ENCODE peak calls at places on chromosomes 2 and 18, in seven cellular contexts. W is CD4-positive, alpha-beta T cell; H is body of pancreas; U is RWPE1; M is A549; A is AG04450; P is cardiac muscle cell. O is an unnamed sample.

GRCh38 chr18:2926528-2926927 is 79.7 kb downstream of the EMILIN2 start:
- DNase-seq in W (no peak), H (no peak), U (no peak), M (no peak), A (no peak), P (no peak), O (no peak)

GRCh38 chr2:23235292-23235691 is 149.7 kb upstream of the KLHL29 start:
- DNase-seq in W (no peak), H (no peak), U (no peak), M (no peak), A (no peak), P (no peak), O (no peak)

GRCh38 chr2:222142027-222142426 is 156.8 kb downstream of the PAX3 start:
- DNase-seq in W (no peak), H (no peak), U (peak), M (no peak), A (no peak), P (no peak), O (no peak)

GRCh38 chr2:229431331-229431954 is 160.4 kb upstream of the PID1 start:
- DNase-seq in W (no peak), H (no peak), U (peak), M (no peak), A (no peak), P (peak), O (no peak)

GRCh38 chr2:123769001-123769400 is 256.1 kb upstream of the CNTNAP5 start:
- DNase-seq in W (no peak), H (no peak), U (no peak), M (no peak), A (no peak), P (no peak), O (no peak)

GRCh38 chr2:6832995-6833604 is 32.6 kb downstream of the CMPK2 start:
- DNase-seq in W (no peak), H (no peak), U (no peak), M (no peak), A (no peak), P (no peak), O (no peak)

GRCh38 chr2:163658556-163658955 is 77.3 kb downstream of the FIGN start:
- DNase-seq in W (no peak), H (no peak), U (no peak), M (no peak), A (no peak), P (peak), O (no peak)

GRCh38 chr2:38064805-38065501 is 11.0 kb downstream of the CYP1B1 start:
- DNase-seq in W (no peak), H (no peak), U (no peak), M (no peak), A (no peak), P (no peak), O (no peak)

GRCh38 chr2:152541712-152542111 is 175.5 kb downstream of the PRPF40A start:
- DNase-seq in W (no peak), H (no peak), U (no peak), M (no peak), A (no peak), P (no peak), O (no peak)

GRCh38 chr18:9147440-9148238 is 11.1 kb downstream of the ANKRD12 start:
- DNase-seq in W (peak), H (peak), U (peak), M (peak), A (no peak), P (peak), O (no peak)

GRCh38 chr2:88059979-88060906 is 4.7 kb upstream of the KRCC1 start:
- DNase-seq in W (no peak), H (peak), U (peak), M (peak), A (no peak), P (peak), O (no peak)

GRCh38 chr2:107597507-107597906 is 229.2 kb upstream of the RGPD4 start:
- DNase-seq in W (no peak), H (no peak), U (no peak), M (no peak), A (no peak), P (no peak), O (no peak)

GRCh38 chr2:160353166-160353565 is 140.4 kb downstream of the RBMS1 start:
- DNase-seq in W (peak), H (no peak), U (peak), M (no peak), A (no peak), P (no peak), O (no peak)

GRCh38 chr18:49016648-49017539 is 66.1 kb upstream of the SMAD7 start:
- DNase-seq in W (no peak), H (peak), U (peak), M (peak), A (peak), P (peak), O (peak)

GRCh38 chr2:79966882-79967281 is 337.7 kb downstream of the LRRTM1 start:
- DNase-seq in W (no peak), H (no peak), U (no peak), M (no peak), A (no peak), P (no peak), O (no peak)

GRCh38 chr2:79971807-79972206 is 332.7 kb downstream of the LRRTM1 start:
- DNase-seq in W (no peak), H (no peak), U (no peak), M (no peak), A (no peak), P (no peak), O (no peak)

GRCh38 chr2:79977782-79978181 is 326.8 kb downstream of the LRRTM1 start:
- DNase-seq in W (no peak), H (no peak), U (no peak), M (no peak), A (no peak), P (no peak), O (no peak)

GRCh38 chr2:79975791-79976565 is 328.6 kb downstream of the LRRTM1 start:
- DNase-seq in W (no peak), H (no peak), U (no peak), M (no peak), A (no peak), P (no peak), O (no peak)

DNA sequence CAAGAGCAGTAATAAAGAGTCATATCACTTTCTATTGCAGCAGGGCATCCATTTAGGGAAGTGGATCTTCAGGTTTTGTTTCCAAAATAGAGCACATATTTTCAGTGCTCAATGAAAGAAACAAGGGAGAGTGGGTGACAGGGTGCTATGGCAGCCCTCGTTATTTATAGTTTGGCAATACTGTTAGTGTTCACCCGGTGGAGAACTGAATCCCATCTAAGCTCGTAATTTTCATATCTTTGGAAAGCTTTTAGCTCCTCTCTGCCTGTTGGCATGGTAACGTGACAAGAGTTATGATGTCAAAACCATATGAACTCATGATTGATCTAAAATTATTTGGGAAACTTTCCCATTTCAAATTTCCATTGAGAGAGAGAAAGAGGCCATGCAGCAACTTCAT is 331.9 kb downstream of the LRRTM1 start:
- DNase-seq in W (no peak), H (no peak), U (no peak), M (no peak), A (no peak), P (no peak), O (no peak)
- TF ChIP-seq CTCF in W (no peak), H (no peak), U (no peak), M (no peak), A (no peak), P (no peak), O (no peak)

DNA sequence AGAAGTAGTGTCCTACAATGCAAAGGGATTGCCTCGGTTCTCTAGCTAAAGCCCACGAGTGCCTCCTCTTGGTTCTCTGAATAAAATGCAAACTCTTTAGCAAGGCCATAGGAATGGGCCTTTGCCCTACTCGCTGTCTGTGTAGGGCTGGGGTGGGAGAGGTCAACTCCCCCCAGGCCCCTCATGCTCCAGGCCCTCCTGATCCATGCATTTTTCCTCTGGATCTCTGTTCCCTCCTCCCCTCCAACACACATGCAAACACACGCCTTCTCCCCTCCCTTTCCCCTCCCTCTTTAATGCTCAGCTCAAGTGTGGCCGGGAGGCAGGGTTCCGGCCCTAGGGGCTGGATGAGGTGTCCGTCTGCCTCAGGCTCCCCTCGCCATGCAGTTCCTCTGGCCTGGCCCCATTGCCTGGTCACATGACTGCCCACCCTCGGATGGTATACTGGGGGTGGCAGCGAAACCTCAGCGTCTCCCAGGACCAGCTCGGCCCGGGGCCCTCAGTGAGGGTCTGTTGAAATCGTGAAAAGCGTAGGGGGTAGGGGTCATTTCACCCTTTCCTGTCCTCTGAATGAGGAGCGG is 14.9 kb upstream of the KLF11 start:
- DNase-seq in W (no peak), H (no peak), U (no peak), M (no peak), A (no peak), P (no peak), O (no peak)
- TF ChIP-seq CTCF in W (no peak), H (no peak), U (no peak), M (no peak), A (no peak), P (peak), O (no peak)

DNA sequence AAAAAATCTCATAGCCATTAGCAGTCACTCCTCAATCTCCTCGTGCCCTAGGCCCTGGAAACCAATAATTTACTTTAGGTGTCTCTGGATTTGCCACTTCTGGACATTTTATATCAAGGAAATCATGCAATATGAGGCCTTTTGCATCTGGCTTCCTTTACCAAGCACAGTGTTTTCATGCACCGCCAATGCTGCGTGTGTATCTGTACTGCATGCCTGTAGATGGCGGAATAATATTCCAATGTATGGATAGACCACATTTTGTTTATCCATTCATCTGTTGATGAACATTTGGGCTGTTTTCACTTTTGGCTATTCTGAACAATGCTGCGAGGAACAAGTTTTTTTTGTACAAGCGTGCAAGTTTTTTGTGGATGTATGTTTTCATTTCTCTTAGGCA is 18.9 kb downstream of the HPCAL1 start:
- DNase-seq in W (no peak), H (no peak), U (no peak), M (no peak), A (no peak), P (no peak), O (no peak)
- TF ChIP-seq CTCF in W (no peak), H (no peak), U (no peak), M (no peak), A (no peak), P (no peak), O (no peak)

DNA sequence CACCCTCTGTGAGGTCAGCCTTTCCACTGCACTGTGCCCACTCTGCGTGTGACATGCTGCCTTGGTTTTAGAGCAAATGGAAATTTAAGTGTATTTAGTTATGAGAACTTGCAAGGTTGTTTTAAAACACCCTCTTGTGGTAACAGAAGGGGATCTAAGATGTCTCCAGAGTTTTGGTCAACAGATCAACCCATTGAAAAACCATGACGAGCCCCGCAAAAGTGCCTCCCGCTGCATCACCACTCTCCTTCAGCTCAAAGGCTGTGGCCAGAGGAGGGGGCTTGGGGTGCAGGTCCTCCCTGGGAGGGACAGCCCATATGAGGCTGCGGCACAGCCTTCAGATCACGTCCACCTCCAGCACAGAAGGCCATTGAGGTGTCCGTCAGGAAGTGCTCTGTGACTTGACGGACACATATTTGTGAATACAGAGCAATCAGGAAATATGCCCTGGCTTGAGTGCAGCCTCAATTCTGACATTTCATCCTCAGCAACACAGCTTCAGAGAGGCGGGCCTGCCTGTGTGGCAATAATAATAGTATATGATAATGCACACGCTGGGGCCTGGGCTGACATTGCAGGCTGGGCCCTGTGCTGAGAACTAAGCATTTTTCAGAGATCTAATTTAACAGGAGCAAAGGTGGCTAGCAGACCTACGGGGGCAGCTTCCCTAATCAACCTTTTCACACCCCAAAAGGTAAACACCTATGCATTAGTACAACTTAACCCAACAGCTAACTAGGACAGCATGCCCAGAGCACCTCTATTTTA is 213.9 kb downstream of the ANAPC1 start:
- DNase-seq in W (no peak), H (no peak), U (no peak), M (no peak), A (no peak), P (no peak), O (no peak)
- TF ChIP-seq CTCF in W (no peak), H (no peak), U (no peak), M (no peak), A (peak), P (no peak), O (no peak)

GRCh38 chr2:165563468-165564225 is 94.1 kb downstream of the CSRNP3 start:
- DNase-seq in W (no peak), H (no peak), U (no peak), M (no peak), A (no peak), P (peak), O (no peak)
- TF ChIP-seq CTCF in W (no peak), H (no peak), U (no peak), M (peak), A (peak), P (peak), O (no peak)

DNA sequence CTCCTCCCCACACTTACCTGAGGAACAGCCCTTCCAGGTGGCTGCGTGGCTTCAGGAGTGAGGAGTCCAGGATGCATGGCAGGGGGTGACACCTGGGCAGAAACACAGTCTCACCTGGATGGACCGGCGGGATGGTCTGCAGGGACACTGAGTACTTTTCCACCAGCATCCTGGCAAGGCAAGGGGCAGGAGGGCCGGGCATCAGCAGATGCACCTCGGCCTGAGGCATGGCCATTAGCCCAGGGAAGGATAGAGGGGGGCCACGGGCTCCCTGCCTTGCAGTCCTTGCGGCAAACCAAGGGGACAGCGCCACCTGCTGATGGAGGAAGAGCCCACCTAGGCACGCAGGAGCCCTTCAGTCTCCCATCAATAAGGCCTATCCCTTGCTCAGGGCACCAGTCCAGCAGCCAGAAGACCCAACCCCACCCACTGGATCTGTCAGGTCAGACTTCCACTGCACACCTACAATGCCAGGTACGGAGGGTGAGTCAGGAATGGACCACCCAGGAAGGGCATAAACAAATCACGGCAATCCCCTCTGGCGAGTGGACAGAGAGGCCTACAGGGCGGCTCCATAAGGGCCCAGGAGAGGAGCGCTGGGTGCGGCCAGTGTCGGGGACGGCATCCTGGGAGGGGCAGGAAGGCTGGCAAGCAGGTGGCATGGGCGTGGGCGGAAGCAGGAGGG is 26.0 kb downstream of the FAM178B start:
- DNase-seq in W (peak), H (peak), U (peak), M (peak), A (peak), P (peak), O (peak)
- TF ChIP-seq CTCF in W (peak), H (peak), U (peak), M (peak), A (peak), P (peak), O (peak)

DNA sequence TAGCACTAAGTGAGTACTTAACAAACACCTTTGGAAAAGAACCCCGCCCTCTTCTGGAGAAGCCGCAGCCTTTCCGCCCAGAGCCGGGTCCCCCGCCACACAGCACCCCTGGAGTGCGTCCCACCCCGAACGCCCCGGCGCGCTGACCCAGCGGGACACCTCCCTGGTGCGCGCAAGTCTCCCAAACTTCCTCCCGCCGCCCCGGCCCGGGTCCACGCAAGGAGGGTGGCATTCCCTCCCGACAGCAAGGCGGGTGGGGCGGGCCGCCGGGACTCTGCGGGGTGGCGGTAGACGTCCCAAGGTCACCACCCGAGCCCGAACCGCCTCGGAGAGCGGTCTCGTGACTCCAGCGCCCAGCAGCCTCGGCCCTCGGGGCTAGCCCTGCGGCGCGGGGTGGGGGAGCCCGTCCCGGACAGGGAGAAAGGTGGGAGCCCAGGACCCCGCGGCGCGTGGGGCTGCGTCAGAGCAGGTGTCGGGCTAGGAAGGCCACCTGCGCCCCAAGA is 598 bp downstream of the CCDC93 start:
- DNase-seq in W (no peak), H (peak), U (peak), M (peak), A (no peak), P (peak), O (peak)
- TF ChIP-seq CTCF in W (no peak), H (no peak), U (no peak), M (no peak), A (peak), P (no peak), O (peak)

GRCh38 chr2:73386894-73387636 is 1.4 kb downstream of the ALMS1 start:
- DNase-seq in W (no peak), H (no peak), U (no peak), M (no peak), A (no peak), P (no peak), O (no peak)

GRCh38 chr2:73383036-73383435 is 2.6 kb upstream of the ALMS1 start:
- DNase-seq in W (no peak), H (no peak), U (no peak), M (no peak), A (no peak), P (no peak), O (no peak)

GRCh38 chr2:73386342-73386868 is 769 bp downstream of the ALMS1 start:
- DNase-seq in W (no peak), H (no peak), U (no peak), M (no peak), A (no peak), P (no peak), O (no peak)

GRCh38 chr2:73385486-73386341 is at the start of gene ALMS1:
- DNase-seq in W (peak), H (peak), U (peak), M (peak), A (peak), P (peak), O (peak)
- TF ChIP-seq CTCF in W (no peak), H (peak), U (no peak), M (no peak), A (peak), P (peak), O (peak)

GRCh38 chr2:77418537-77418936 is 103.6 kb downstream of the LRRTM4 start:
- DNase-seq in W (no peak), H (no peak), U (no peak), M (no peak), A (no peak), P (no peak), O (no peak)
- TF ChIP-seq CTCF in W (no peak), H (no peak), U (no peak), M (no peak), A (no peak), P (no peak), O (no peak)

O was measured in progenitor cell of endocrine pancreas.